ENCODE peak calls at places on chromosomes 16 and 17, in four cellular contexts. W is lower leg skin, D is fibroblast of lung, H is brain microvascular endothelial cell. J is an unnamed sample.

GRCh38 chr17:15261063-15261817 is 3.9 kb downstream of the PMP22 start:
- DNase-seq in D (peak), H (peak), W (no peak), J (peak)

GRCh38 chr16:74742051-74742481 is 32.6 kb downstream of the FA2H start:
- DNase-seq in H (no peak), W (no peak), D (peak), J (no peak)

GRCh38 chr16:83698964-83699363 is 108.8 kb upstream of the HSBP1 start:
- DNase-seq in D (no peak), H (no peak), W (peak), J (no peak)

GRCh38 chr16:70162041-70162451 is 11.5 kb upstream of the CLEC18C start:
- DNase-seq in D (peak), H (peak), W (peak), J (peak)

GRCh38 chr16:55120408-55120807 is 189.7 kb downstream of the IRX5 start:
- DNase-seq in H (no peak), W (no peak), D (no peak), J (no peak)

GRCh38 chr17:10396529-10397163 is 23.8 kb upstream of the MYH13 start:
- DNase-seq in W (no peak), D (no peak), H (no peak), J (no peak)

GRCh38 chr16:25709182-25709581 is 17.4 kb downstream of the HS3ST4 start:
- DNase-seq in D (no peak), W (no peak), H (no peak), J (no peak)

GRCh38 chr16:3819741-3820724 is 60.5 kb downstream of the CREBBP start:
- DNase-seq in D (peak), H (peak), W (no peak), J (peak)

GRCh38 chr16:69150146-69150865 is 17.9 kb downstream of the UTP4 start:
- DNase-seq in D (peak), H (peak), W (peak), J (peak)

GRCh38 chr16:84175351-84176081 is 11.3 kb downstream of the TAF1C start:
- DNase-seq in H (peak), W (peak), D (peak), J (peak)

GRCh38 chr16:17227278-17227677 is 243.5 kb downstream of the XYLT1 start:
- DNase-seq in H (no peak), D (no peak), W (no peak), J (no peak)

GRCh38 chr16:67723151-67723915 is 4.2 kb upstream of the GFOD2 start:
- DNase-seq in D (peak), W (no peak), H (peak), J (peak)

GRCh38 chr17:68451650-68452354 is 5.5 kb downstream of the WIPI1 start:
- DNase-seq in D (no peak), W (no peak), H (no peak), J (no peak)

GRCh38 chr17:37743612-37743874 is 1.3 kb downstream of the HNF1B start:
- DNase-seq in W (no peak), H (no peak), D (no peak), J (no peak)

GRCh38 chr16:30033270-30033669 is 2.2 kb upstream of the TLCD3B start:
- DNase-seq in W (no peak), D (peak), H (no peak), J (no peak)

GRCh38 chr17:34252138-34252889 is 2.8 kb upstream of the CCL2 start:
- DNase-seq in H (peak), W (peak), D (peak), J (peak)

GRCh38 chr17:54979657-54980056 is 11.1 kb downstream of the STXBP4 start:
- DNase-seq in W (no peak), D (no peak), H (no peak), J (no peak)

GRCh38 chr16:67987460-67988160 is 7.3 kb upstream of the DPEP3 start:
- DNase-seq in H (no peak), D (peak), W (no peak), J (peak)

GRCh38 chr17:51860934-51861561 is 297.5 kb downstream of the CA10 start:
- DNase-seq in W (no peak), D (no peak), H (peak), J (no peak)

GRCh38 chr16:3764409-3764808 is 47.1 kb upstream of the TRAP1 start:
- DNase-seq in H (no peak), W (no peak), D (no peak), J (no peak)

GRCh38 chr16:83530293-83530692 is 277.5 kb upstream of the HSBP1 start:
- DNase-seq in W (no peak), D (peak), H (peak), J (peak)

GRCh38 chr16:29804455-29805231 is 1.7 kb upstream of the MAZ start:
- DNase-seq in D (no peak), H (no peak), W (no peak), J (no peak)

DNA sequence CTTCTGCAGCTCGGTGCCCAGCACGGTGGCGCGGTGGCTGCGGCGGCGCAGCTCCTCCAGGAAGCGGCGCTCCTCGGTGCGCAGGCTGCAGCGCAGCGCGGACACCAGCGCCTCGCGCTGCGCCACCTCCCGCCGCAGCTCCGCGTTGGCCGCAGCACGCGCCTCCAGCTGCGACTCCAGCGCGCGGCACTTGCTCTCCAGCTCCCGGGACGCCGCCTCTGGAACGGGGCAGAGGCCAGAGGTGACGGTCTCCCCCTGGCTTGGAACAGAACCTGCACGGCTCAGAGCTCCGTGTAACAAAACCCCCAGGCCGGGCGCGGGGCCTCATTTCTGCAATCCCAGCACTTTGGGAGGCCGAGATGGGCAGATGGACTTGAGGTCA is 13.2 kb upstream of the CLUH start:
- DNase-seq in H (no peak), W (no peak), D (peak), J (no peak)
- TF ChIP-seq CTCF in H (no peak), W (no peak), D (no peak), J (no peak)

DNA sequence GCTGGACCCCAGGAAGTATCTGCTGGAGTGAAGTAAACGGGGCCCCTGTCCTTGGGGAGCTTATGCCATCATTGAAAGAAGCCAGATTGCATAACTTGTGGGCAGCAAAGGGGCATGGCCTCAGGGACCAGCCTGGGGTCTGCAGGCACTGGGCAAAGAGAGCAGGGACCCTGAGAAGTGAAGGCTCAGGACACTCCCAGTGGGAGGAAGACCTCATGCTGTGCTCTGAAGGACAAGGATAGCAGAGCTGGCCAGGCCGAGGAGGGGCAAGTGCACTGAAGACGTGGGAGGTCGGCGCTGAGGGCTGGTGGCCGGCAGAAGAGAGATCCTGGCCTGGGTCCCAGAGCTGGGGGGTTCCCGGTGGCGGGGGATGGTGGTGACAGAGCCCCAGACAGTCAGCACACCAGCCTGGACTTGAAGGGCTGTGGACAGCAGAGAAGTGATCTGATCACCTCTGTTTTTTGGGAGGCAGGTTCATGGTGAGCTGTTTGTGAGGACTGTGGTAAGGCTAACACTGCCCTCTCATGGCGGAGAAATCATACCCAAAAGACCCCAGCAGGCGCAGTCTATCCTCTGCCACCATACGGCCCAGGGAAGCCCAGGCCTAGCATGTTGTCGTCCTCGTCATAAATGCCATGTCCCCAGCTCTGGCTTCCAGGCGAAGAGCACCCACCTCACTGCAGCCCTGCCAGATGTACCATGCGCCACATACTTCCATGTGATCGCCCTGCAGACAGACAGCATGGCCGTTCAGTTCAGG is 7.1 kb upstream of the CNP start:
- DNase-seq in H (peak), D (peak), W (no peak), J (peak)
- TF ChIP-seq CTCF in H (peak), D (peak), W (no peak), J (peak)

GRCh38 chr17:81905993-81906392 is 4.0 kb downstream of the NPB start:
- DNase-seq in W (no peak), D (no peak), H (no peak), J (no peak)
- TF ChIP-seq CTCF in W (no peak), D (no peak), H (no peak), J (no peak)

GRCh38 chr16:27639588-27640276 is 89.8 kb downstream of the KATNIP start:
- DNase-seq in W (no peak), D (peak), H (peak), J (peak)
- TF ChIP-seq CTCF in W (no peak), D (peak), H (peak), J (peak)

DNA sequence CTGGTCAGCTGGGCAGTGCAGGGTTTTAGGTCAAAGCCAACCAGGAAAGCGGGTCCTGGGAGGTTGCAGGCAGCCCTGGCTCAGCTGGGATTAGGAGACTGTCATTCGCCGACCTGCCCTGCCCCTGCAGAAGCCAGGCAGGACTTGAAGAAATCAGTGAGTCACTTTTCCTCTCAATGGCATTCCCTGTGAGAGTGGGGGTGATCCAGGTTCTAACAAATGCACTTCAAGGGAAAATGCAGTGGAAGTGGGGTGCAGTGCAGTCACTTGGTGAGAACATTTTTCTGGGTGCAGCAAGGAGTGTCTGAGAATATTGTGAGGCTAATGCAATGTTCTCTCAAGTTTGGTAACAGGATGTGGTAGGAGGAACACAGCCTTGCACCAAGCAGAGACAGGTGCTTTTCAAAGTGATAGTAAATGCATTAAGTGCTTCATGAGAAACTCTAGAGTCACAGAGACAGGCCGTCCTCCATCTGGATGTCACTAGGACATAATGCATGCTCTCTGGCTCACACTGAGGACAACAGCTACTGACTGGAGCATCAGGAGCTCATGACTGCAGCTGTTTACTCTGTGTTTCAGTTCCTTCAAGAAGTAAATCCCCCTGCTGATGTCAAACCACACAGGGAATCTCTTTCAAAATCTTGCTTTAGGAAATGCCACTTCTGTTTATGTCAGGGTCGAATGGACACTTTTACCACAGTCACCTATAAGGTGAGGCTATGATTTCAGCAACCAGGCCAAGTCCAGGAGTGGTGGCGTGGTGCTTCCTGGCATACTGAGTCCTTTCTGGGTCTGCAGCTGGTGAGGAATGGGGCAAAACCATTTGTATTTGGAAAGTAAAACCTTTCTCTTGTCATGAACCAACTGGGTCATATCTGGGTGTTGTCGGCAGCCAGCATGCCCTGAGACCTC is 16.7 kb downstream of the CDK5R1 start:
- DNase-seq in W (no peak), D (peak), H (no peak), J (peak)
- TF ChIP-seq CTCF in W (no peak), D (no peak), H (no peak), J (no peak)

DNA sequence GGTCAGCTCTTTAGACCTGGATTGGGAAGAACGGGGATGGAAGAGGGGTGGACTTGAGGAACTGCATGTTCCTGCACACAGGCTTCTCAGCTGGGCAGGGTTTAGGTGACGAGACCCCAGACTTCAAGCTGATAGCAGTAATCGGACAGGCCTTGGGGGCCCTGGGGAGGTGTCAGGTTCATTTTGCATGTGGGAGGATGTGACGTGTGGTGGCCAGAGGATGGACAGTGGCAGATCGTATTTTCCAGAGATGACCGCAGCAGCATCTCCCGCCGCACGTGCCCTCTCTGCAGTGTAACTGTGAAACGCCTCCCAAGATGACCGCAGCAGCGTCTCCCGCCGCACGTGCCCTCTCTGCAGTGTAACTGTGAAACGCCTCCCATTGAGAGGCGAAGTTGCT is 55.9 kb downstream of the RPTOR start:
- DNase-seq in D (no peak), W (no peak), H (no peak), J (no peak)
- TF ChIP-seq CTCF in D (no peak), W (no peak), H (no peak), J (no peak)

DNA sequence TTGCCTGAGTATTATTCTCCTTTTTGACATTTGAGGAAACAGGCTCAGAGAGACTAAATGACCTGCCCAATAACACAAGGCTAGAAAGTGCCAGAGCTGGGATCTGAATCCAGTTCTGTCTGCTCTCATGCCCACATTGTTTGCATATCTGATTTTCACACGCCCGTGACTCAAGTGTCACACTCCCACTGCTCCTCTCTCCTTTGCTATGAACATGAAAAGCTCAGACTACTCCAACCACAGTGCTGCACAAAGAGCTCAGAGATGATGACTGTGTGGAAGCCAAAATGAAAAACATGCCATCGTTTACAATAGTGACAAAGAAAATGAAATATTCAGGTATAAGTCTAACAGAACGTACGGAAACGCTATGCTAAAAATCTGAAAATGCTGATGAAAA is 107.9 kb downstream of the SMG6 start:
- DNase-seq in H (peak), D (peak), W (no peak), J (no peak)
- TF ChIP-seq CTCF in H (no peak), D (no peak), W (no peak), J (no peak)

GRCh38 chr17:57906910-57907309 is 48.3 kb downstream of the CUEDC1 start:
- DNase-seq in W (no peak), H (no peak), D (no peak), J (no peak)
- TF ChIP-seq CTCF in W (no peak), H (peak), D (peak), J (peak)

J was measured in HFFc6.